ENCODE peak calls at places on chromosomes 11 and 22, in ten cellular contexts. One of them, this sample, is unnamed.

GRCh38 chr22:25892678-25893077 is 150.7 kb downstream of the MYO18B start:
- DNase-seq in endodermal cell: no peak
- DNase-seq in CD4-positive, CD25-positive, alpha-beta regulatory T cell: no peak
- DNase-seq in ovary: no peak
- DNase-seq in IMR-90: no peak
- DNase-seq in psoas muscle: no peak
- DNase-seq in HCT116: no peak
- DNase-seq in upper lobe of right lung: no peak
- DNase-seq in AG04450: no peak
- DNase-seq in CD8-positive, alpha-beta T cell: no peak
- DNase-seq in this sample: no peak

GRCh38 chr22:50070366-50070765 is 12.3 kb upstream of the TTLL8 start:
- DNase-seq in IMR-90: no peak
- DNase-seq in psoas muscle: no peak
- DNase-seq in CD8-positive, alpha-beta T cell: no peak
- DNase-seq in AG04450: no peak
- DNase-seq in endodermal cell: no peak
- DNase-seq in upper lobe of right lung: no peak
- DNase-seq in HCT116: no peak
- DNase-seq in CD4-positive, CD25-positive, alpha-beta regulatory T cell: no peak
- DNase-seq in ovary: no peak
- DNase-seq in this sample: no peak

GRCh38 chr22:25081409-25081824 is 118.2 kb upstream of the CRYBB3 start:
- DNase-seq in IMR-90: peak; percentile 4
- DNase-seq in upper lobe of right lung: no peak
- DNase-seq in AG04450: no peak
- DNase-seq in ovary: no peak
- DNase-seq in CD4-positive, CD25-positive, alpha-beta regulatory T cell: peak; percentile 27
- DNase-seq in psoas muscle: no peak
- DNase-seq in CD8-positive, alpha-beta T cell: peak; percentile 54
- DNase-seq in HCT116: peak; percentile 15
- DNase-seq in endodermal cell: peak; percentile 80
- DNase-seq in this sample: no peak

GRCh38 chr11:2206291-2206690 is 34.7 kb upstream of the TH start:
- DNase-seq in IMR-90: no peak
- DNase-seq in psoas muscle: no peak
- DNase-seq in AG04450: no peak
- DNase-seq in CD4-positive, CD25-positive, alpha-beta regulatory T cell: no peak
- DNase-seq in ovary: peak; percentile 3
- DNase-seq in endodermal cell: no peak
- DNase-seq in upper lobe of right lung: no peak
- DNase-seq in HCT116: no peak
- DNase-seq in CD8-positive, alpha-beta T cell: no peak
- DNase-seq in this sample: peak; percentile 2

GRCh38 chr22:22120160-22120559 is 124.4 kb upstream of the VPREB1 start:
- DNase-seq in upper lobe of right lung: no peak
- DNase-seq in CD8-positive, alpha-beta T cell: no peak
- DNase-seq in CD4-positive, CD25-positive, alpha-beta regulatory T cell: no peak
- DNase-seq in IMR-90: no peak
- DNase-seq in HCT116: no peak
- DNase-seq in psoas muscle: no peak
- DNase-seq in endodermal cell: no peak
- DNase-seq in ovary: no peak
- DNase-seq in AG04450: no peak
- DNase-seq in this sample: no peak

GRCh38 chr11:12724301-12725046 is 50.3 kb downstream of the TEAD1 start:
- DNase-seq in IMR-90: peak; percentile 95
- DNase-seq in HCT116: peak; percentile 92
- DNase-seq in psoas muscle: peak; percentile 60
- DNase-seq in AG04450: peak; percentile 83
- DNase-seq in endodermal cell: peak; percentile 93
- DNase-seq in ovary: peak; percentile 90
- DNase-seq in CD4-positive, CD25-positive, alpha-beta regulatory T cell: no peak
- DNase-seq in upper lobe of right lung: no peak
- DNase-seq in CD8-positive, alpha-beta T cell: no peak
- DNase-seq in this sample: peak; percentile 67

GRCh38 chr22:34845391-34845790 is 220.6 kb upstream of the ISX start:
- DNase-seq in endodermal cell: no peak
- DNase-seq in IMR-90: no peak
- DNase-seq in upper lobe of right lung: no peak
- DNase-seq in ovary: no peak
- DNase-seq in CD8-positive, alpha-beta T cell: no peak
- DNase-seq in HCT116: no peak
- DNase-seq in AG04450: no peak
- DNase-seq in psoas muscle: no peak
- DNase-seq in CD4-positive, CD25-positive, alpha-beta regulatory T cell: no peak
- DNase-seq in this sample: no peak

GRCh38 chr11:132248585-132248984 is 878.2 kb downstream of the NTM start:
- DNase-seq in CD8-positive, alpha-beta T cell: no peak
- DNase-seq in upper lobe of right lung: no peak
- DNase-seq in HCT116: no peak
- DNase-seq in AG04450: no peak
- DNase-seq in IMR-90: no peak
- DNase-seq in CD4-positive, CD25-positive, alpha-beta regulatory T cell: no peak
- DNase-seq in ovary: no peak
- DNase-seq in psoas muscle: no peak
- DNase-seq in endodermal cell: no peak
- DNase-seq in this sample: no peak

GRCh38 chr11:38927993-38928392 is 2330.0 kb upstream of the RAG2 start:
- DNase-seq in CD8-positive, alpha-beta T cell: no peak
- DNase-seq in HCT116: no peak
- DNase-seq in AG04450: no peak
- DNase-seq in CD4-positive, CD25-positive, alpha-beta regulatory T cell: no peak
- DNase-seq in ovary: no peak
- DNase-seq in upper lobe of right lung: no peak
- DNase-seq in endodermal cell: no peak
- DNase-seq in psoas muscle: no peak
- DNase-seq in IMR-90: no peak
- DNase-seq in this sample: no peak

GRCh38 chr11:69220581-69221051 is 64.9 kb downstream of the SMIM38 start:
- DNase-seq in CD8-positive, alpha-beta T cell: no peak
- DNase-seq in AG04450: no peak
- DNase-seq in IMR-90: no peak
- DNase-seq in upper lobe of right lung: no peak
- DNase-seq in CD4-positive, CD25-positive, alpha-beta regulatory T cell: no peak
- DNase-seq in endodermal cell: peak; percentile 24
- DNase-seq in psoas muscle: no peak
- DNase-seq in HCT116: no peak
- DNase-seq in ovary: no peak
- DNase-seq in this sample: no peak

GRCh38 chr11:93089474-93090102 is 108.2 kb downstream of the SLC36A4 start:
- DNase-seq in upper lobe of right lung: no peak
- DNase-seq in IMR-90: peak; percentile 62
- DNase-seq in ovary: no peak
- DNase-seq in HCT116: peak; percentile 52
- DNase-seq in psoas muscle: no peak
- DNase-seq in AG04450: peak; percentile 11
- DNase-seq in CD8-positive, alpha-beta T cell: no peak
- DNase-seq in endodermal cell: peak; percentile 81
- DNase-seq in CD4-positive, CD25-positive, alpha-beta regulatory T cell: no peak
- DNase-seq in this sample: no peak

DNA sequence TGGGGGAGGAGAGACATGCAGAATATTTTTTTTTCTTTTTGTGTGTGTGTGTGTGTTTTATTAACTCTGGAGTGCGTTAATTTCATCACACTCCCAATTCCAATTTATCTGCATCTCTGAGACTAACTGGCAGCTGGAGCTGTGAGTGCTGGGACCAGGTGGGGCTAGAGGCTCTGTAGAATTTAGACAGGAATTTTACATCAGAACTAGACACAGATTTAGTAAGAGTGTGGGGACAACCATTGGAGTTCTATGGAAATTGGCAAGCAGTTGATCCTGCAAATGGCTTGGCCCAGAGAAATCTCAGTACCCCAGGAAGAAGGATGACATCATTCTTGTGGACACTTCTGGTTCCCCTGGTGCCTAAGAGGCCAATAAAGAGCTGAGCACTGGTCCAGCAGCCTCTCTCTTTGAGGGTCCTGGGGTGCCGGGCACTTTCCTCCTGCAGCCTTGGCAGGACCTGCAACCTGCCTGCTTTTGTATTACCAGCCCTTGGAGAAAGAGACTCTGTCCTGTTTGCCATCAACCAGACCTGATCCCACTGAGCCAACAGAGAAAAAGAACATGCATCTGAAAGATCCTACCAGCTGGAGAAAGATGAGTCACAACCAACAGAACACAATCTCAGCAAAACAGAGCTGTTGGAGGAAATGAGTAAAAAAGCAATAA is 320.9 kb downstream of the DDX10 start:
- DNase-seq in AG04450: peak; percentile 33
- DNase-seq in HCT116: no peak
- DNase-seq in ovary: no peak
- DNase-seq in CD4-positive, CD25-positive, alpha-beta regulatory T cell: no peak
- DNase-seq in IMR-90: peak; percentile 82
- DNase-seq in psoas muscle: no peak
- DNase-seq in endodermal cell: no peak
- DNase-seq in CD8-positive, alpha-beta T cell: no peak
- DNase-seq in upper lobe of right lung: no peak
- DNase-seq in this sample: no peak
- H3K27ac ChIP-seq in AG04450: no peak overlapping the region
- H3K27ac ChIP-seq in HCT116: no peak overlapping the region
- H3K27ac ChIP-seq in ovary: no peak overlapping the region
- H3K27ac ChIP-seq in CD4-positive, CD25-positive, alpha-beta regulatory T cell: no peak overlapping the region
- H3K27ac ChIP-seq in IMR-90: no peak overlapping the region
- H3K27ac ChIP-seq in psoas muscle: no peak overlapping the region
- H3K27ac ChIP-seq in endodermal cell: no peak overlapping the region
- H3K27ac ChIP-seq in CD8-positive, alpha-beta T cell: no peak overlapping the region
- H3K27ac ChIP-seq in upper lobe of right lung: no peak overlapping the region
- H3K27ac ChIP-seq in this sample: no peak overlapping the region

GRCh38 chr11:121244861-121245260 is 47.7 kb upstream of the SC5D start:
- DNase-seq in CD4-positive, CD25-positive, alpha-beta regulatory T cell: no peak
- DNase-seq in CD8-positive, alpha-beta T cell: no peak
- DNase-seq in psoas muscle: no peak
- DNase-seq in IMR-90: no peak
- DNase-seq in AG04450: no peak
- DNase-seq in upper lobe of right lung: no peak
- DNase-seq in HCT116: no peak
- DNase-seq in ovary: no peak
- DNase-seq in endodermal cell: no peak
- DNase-seq in this sample: no peak

GRCh38 chr11:121248496-121248895 is 44.1 kb upstream of the SC5D start:
- DNase-seq in upper lobe of right lung: no peak
- DNase-seq in endodermal cell: peak; percentile 20
- DNase-seq in ovary: no peak
- DNase-seq in CD8-positive, alpha-beta T cell: no peak
- DNase-seq in AG04450: no peak
- DNase-seq in psoas muscle: no peak
- DNase-seq in IMR-90: no peak
- DNase-seq in CD4-positive, CD25-positive, alpha-beta regulatory T cell: no peak
- DNase-seq in HCT116: no peak
- DNase-seq in this sample: no peak

GRCh38 chr11:121246769-121247035 is 45.9 kb upstream of the SC5D start:
- DNase-seq in HCT116: no peak
- DNase-seq in endodermal cell: peak; percentile 71
- DNase-seq in CD4-positive, CD25-positive, alpha-beta regulatory T cell: no peak
- DNase-seq in AG04450: no peak
- DNase-seq in psoas muscle: no peak
- DNase-seq in upper lobe of right lung: no peak
- DNase-seq in ovary: no peak
- DNase-seq in CD8-positive, alpha-beta T cell: no peak
- DNase-seq in IMR-90: no peak
- DNase-seq in this sample: no peak

GRCh38 chr11:121249039-121249663 is 43.4 kb upstream of the SC5D start:
- DNase-seq in HCT116: peak; percentile 24
- DNase-seq in ovary: no peak
- DNase-seq in upper lobe of right lung: no peak
- DNase-seq in CD4-positive, CD25-positive, alpha-beta regulatory T cell: peak; percentile 50
- DNase-seq in CD8-positive, alpha-beta T cell: no peak
- DNase-seq in AG04450: no peak
- DNase-seq in psoas muscle: no peak
- DNase-seq in IMR-90: peak; percentile 48
- DNase-seq in endodermal cell: peak; percentile 53
- DNase-seq in this sample: no peak

GRCh38 chr11:121246021-121246768 is 46.4 kb upstream of the SC5D start:
- DNase-seq in upper lobe of right lung: no peak
- DNase-seq in CD8-positive, alpha-beta T cell: no peak
- DNase-seq in ovary: no peak
- DNase-seq in psoas muscle: no peak
- DNase-seq in HCT116: no peak
- DNase-seq in IMR-90: no peak
- DNase-seq in endodermal cell: peak; percentile 82
- DNase-seq in CD4-positive, CD25-positive, alpha-beta regulatory T cell: no peak
- DNase-seq in AG04450: no peak
- DNase-seq in this sample: no peak
- H3K27ac ChIP-seq in upper lobe of right lung: no peak overlapping the region
- H3K27ac ChIP-seq in CD8-positive, alpha-beta T cell: no peak overlapping the region
- H3K27ac ChIP-seq in ovary: no peak overlapping the region
- H3K27ac ChIP-seq in psoas muscle: no peak overlapping the region
- H3K27ac ChIP-seq in HCT116: no peak overlapping the region
- H3K27ac ChIP-seq in IMR-90: no peak overlapping the region
- H3K27ac ChIP-seq in endodermal cell: peak overlapping the region; percentile 60
- H3K27ac ChIP-seq in CD4-positive, CD25-positive, alpha-beta regulatory T cell: no peak overlapping the region
- H3K27ac ChIP-seq in AG04450: no peak overlapping the region
- H3K27ac ChIP-seq in this sample: no peak overlapping the region

DNA sequence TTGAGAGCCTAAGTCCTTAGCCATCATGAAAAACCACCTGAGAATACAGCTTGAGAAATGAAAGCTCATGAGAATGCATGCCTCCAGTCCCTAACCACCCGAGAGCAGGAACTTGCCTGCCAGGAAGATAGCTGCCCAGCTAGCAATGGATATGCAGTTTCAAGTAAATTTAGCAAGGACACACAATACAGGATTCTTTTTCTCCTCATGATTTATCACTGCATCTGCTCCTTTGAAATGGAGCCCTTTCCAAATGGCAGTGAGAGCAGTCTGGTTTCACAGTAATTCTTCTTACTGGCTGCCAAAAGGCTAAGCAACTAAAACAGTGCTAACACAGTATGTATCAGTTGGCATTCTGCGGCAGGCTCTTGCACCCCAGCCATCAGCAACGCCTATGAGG is 109.9 kb downstream of the MICAL3 start:
- DNase-seq in endodermal cell: no peak
- DNase-seq in CD4-positive, CD25-positive, alpha-beta regulatory T cell: no peak
- DNase-seq in CD8-positive, alpha-beta T cell: no peak
- DNase-seq in psoas muscle: no peak
- DNase-seq in IMR-90: no peak
- DNase-seq in upper lobe of right lung: no peak
- DNase-seq in ovary: no peak
- DNase-seq in AG04450: no peak
- DNase-seq in HCT116: no peak
- DNase-seq in this sample: no peak
- H3K27ac ChIP-seq in endodermal cell: no peak overlapping the region
- H3K27ac ChIP-seq in CD4-positive, CD25-positive, alpha-beta regulatory T cell: no peak overlapping the region
- H3K27ac ChIP-seq in CD8-positive, alpha-beta T cell: no peak overlapping the region
- H3K27ac ChIP-seq in psoas muscle: peak overlapping the region; percentile 94
- H3K27ac ChIP-seq in IMR-90: no peak overlapping the region
- H3K27ac ChIP-seq in upper lobe of right lung: no peak overlapping the region
- H3K27ac ChIP-seq in ovary: no peak overlapping the region
- H3K27ac ChIP-seq in AG04450: no peak overlapping the region
- H3K27ac ChIP-seq in HCT116: no peak overlapping the region
- H3K27ac ChIP-seq in this sample: peak overlapping the region; percentile 95

DNA sequence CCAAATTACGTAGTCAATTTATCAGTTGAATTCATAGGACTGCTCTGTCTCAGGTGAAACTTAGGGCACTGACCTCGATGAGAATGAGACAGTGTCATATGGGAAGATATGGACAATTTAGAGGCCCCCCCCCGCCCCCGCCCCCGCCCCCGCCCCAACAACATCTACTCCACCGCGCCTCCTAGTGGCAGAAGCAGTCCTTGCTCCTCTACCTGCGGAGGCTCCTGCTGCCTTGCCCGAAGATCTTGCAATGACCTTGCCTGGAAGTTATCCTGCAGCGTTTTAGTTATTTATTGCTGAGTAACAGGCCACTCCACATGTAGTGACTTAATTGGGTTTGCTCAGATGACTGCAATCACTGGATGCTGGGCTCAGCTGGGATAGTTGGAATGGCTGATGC is 15.1 kb downstream of the SERPINH1 start:
- DNase-seq in ovary: no peak
- DNase-seq in upper lobe of right lung: peak; percentile 75
- DNase-seq in psoas muscle: peak; percentile 56
- DNase-seq in HCT116: no peak
- DNase-seq in AG04450: no peak
- DNase-seq in CD4-positive, CD25-positive, alpha-beta regulatory T cell: peak; percentile 43
- DNase-seq in endodermal cell: peak; percentile 88
- DNase-seq in CD8-positive, alpha-beta T cell: peak; percentile 67
- DNase-seq in IMR-90: peak; percentile 38
- DNase-seq in this sample: no peak
- H3K27ac ChIP-seq in ovary: no peak overlapping the region
- H3K27ac ChIP-seq in upper lobe of right lung: peak overlapping the region; percentile 70
- H3K27ac ChIP-seq in psoas muscle: no peak overlapping the region
- H3K27ac ChIP-seq in HCT116: no peak overlapping the region
- H3K27ac ChIP-seq in AG04450: no peak overlapping the region
- H3K27ac ChIP-seq in CD4-positive, CD25-positive, alpha-beta regulatory T cell: no peak overlapping the region
- H3K27ac ChIP-seq in endodermal cell: no peak overlapping the region
- H3K27ac ChIP-seq in CD8-positive, alpha-beta T cell: no peak overlapping the region
- H3K27ac ChIP-seq in IMR-90: no peak overlapping the region
- H3K27ac ChIP-seq in this sample: no peak overlapping the region